ENCODE peak calls at places on chromosomes 6 and 20, in four cellular contexts. Z, Q, B and W are unnamed samples.

GRCh38 chr20:59141818-59142581 is 21.6 kb upstream of the ZNF831 start:
- DNase-seq in Z (no peak), Q (peak; percentile 72), B (no peak), W (no peak)

GRCh38 chr6:169086020-169086419 is 167.6 kb downstream of the THBS2 start:
- DNase-seq in Z (no peak), B (no peak), Q (no peak), W (no peak)

GRCh38 chr6:12931639-12932038 is 215.1 kb downstream of the PHACTR1 start:
- DNase-seq in Z (no peak), B (no peak), Q (no peak), W (no peak)

GRCh38 chr20:40897177-40897700 is 131.4 kb upstream of the TOP1 start:
- DNase-seq in Q (no peak), B (no peak), Z (no peak), W (no peak)

GRCh38 chr6:119187596-119187995 is 109.1 kb upstream of the FAM184A start:
- DNase-seq in B (no peak), Z (no peak), Q (peak; percentile 42), W (no peak)

GRCh38 chr6:112979830-112980229 is 632.7 kb downstream of the RFPL4B start:
- DNase-seq in Q (no peak), Z (no peak), B (no peak), W (no peak)

GRCh38 chr6:5556011-5556410 is 294.7 kb downstream of the FARS2 start:
- DNase-seq in Q (no peak), B (no peak), Z (no peak), W (no peak)

GRCh38 chr20:62703853-62704228 is 4.8 kb upstream of the NTSR1 start:
- DNase-seq in Z (no peak), B (no peak), Q (no peak), W (no peak)

GRCh38 chr6:88380083-88380482 is 213.9 kb upstream of the CNR1 start:
- DNase-seq in Z (peak; percentile 41), Q (no peak), B (peak; percentile 19), W (peak; percentile 45)

GRCh38 chr6:24910331-24910849 is 25.4 kb downstream of the RIPOR2 start:
- DNase-seq in B (no peak), Z (peak; percentile 22), Q (peak; percentile 45), W (peak; percentile 28)

GRCh38 chr20:6697228-6697972 is 70.1 kb upstream of the BMP2 start:
- DNase-seq in Q (no peak), Z (no peak), B (no peak), W (no peak)

GRCh38 chr6:136192917-136193316 is 57.2 kb downstream of the MTFR2 start:
- DNase-seq in Z (no peak), B (no peak), Q (no peak), W (no peak)

GRCh38 chr6:75727206-75727605 is 21.8 kb upstream of the MYO6 start:
- DNase-seq in Q (no peak), B (no peak), Z (no peak), W (no peak)

GRCh38 chr20:13141541-13141940 is 79.5 kb upstream of the ISM1 start:
- DNase-seq in Q (no peak), Z (no peak), B (no peak), W (no peak)

GRCh38 chr6:111210074-111210729 is 122.9 kb downstream of the SLC16A10 start:
- DNase-seq in Z (no peak), B (no peak), Q (peak; percentile 68), W (no peak)

GRCh38 chr20:1769491-1769890 is 111.9 kb upstream of the SIRPG start:
- DNase-seq in B (no peak), Z (no peak), Q (no peak), W (no peak)

GRCh38 chr20:22464312-22465003 is 119.9 kb downstream of the FOXA2 start:
- DNase-seq in Z (no peak), Q (no peak), B (no peak), W (no peak)

GRCh38 chr6:131999545-132000146 is 48.5 kb upstream of the CCN2 start:
- DNase-seq in Z (no peak), B (no peak), Q (no peak), W (no peak)

GRCh38 chr6:111527367-111527766 is 44.3 kb upstream of the REV3L start:
- DNase-seq in B (no peak), Z (no peak), Q (no peak), W (no peak)

GRCh38 chr6:1995521-1996110 is 249.8 kb downstream of the GMDS start:
- DNase-seq in Z (no peak), B (no peak), Q (no peak), W (no peak)

GRCh38 chr6:167031082-167031709 is 32.0 kb downstream of the CEP43 start:
- DNase-seq in B (no peak), Q (no peak), Z (no peak), W (no peak)

GRCh38 chr6:38413097-38413800 is 226.5 kb downstream of the BTBD9 start:
- DNase-seq in Z (peak; percentile 22), B (no peak), Q (no peak), W (no peak)

GRCh38 chr6:126826315-126826714 is 292.2 kb upstream of the RSPO3 start:
- DNase-seq in B (no peak), Q (no peak), Z (no peak), W (no peak)

GRCh38 chr6:125519367-125519766 is 217.6 kb upstream of the HDDC2 start:
- DNase-seq in B (no peak), Q (no peak), Z (no peak), W (no peak)

GRCh38 chr20:25077610-25078169 is 4.3 kb downstream of the VSX1 start:
- DNase-seq in Q (peak; percentile 57), Z (no peak), B (no peak), W (peak; percentile 66)

GRCh38 chr20:25076201-25076600 is 5.7 kb downstream of the VSX1 start:
- DNase-seq in Q (no peak), Z (no peak), B (no peak), W (no peak)

GRCh38 chr20:25079171-25079570 is 2.8 kb downstream of the VSX1 start:
- DNase-seq in Z (no peak), B (no peak), Q (no peak), W (no peak)

GRCh38 chr20:25078662-25079061 is 3.3 kb downstream of the VSX1 start:
- DNase-seq in B (no peak), Q (no peak), Z (no peak), W (no peak)

GRCh38 chr20:25076731-25077609 is 5.0 kb downstream of the VSX1 start:
- DNase-seq in Z (no peak), B (peak; percentile 68), Q (peak; percentile 27), W (no peak)
- H3K4me3 ChIP-seq in Z (peak overlapping the region; percentile 56), B (peak overlapping the region; percentile 2), Q (peak overlapping the region; percentile 27), W (peak overlapping the region; percentile 22)

GRCh38 chr6:44176935-44177509 is 18.4 kb downstream of the CAPN11 start:
- DNase-seq in B (no peak), Z (no peak), Q (no peak), W (no peak)
- H3K27ac ChIP-seq in B (peak overlapping the region; percentile 60), Z (peak overlapping the region; percentile 80), Q (no peak overlapping the region), W (no peak overlapping the region)

GRCh38 chr6:150418825-150419594 is 50.2 kb downstream of the IYD start:
- DNase-seq in Q (peak; percentile 69), B (no peak), Z (peak; percentile 71), W (peak; percentile 74)

GRCh38 chr6:150416120-150416519 is 47.3 kb downstream of the IYD start:
- DNase-seq in B (no peak), Q (no peak), Z (no peak), W (no peak)

GRCh38 chr6:150417247-150417646 is 48.4 kb downstream of the IYD start:
- DNase-seq in B (no peak), Z (no peak), Q (no peak), W (no peak)

GRCh38 chr6:150420428-150420827 is 51.6 kb downstream of the IYD start:
- DNase-seq in B (no peak), Q (no peak), Z (no peak), W (no peak)

DNA sequence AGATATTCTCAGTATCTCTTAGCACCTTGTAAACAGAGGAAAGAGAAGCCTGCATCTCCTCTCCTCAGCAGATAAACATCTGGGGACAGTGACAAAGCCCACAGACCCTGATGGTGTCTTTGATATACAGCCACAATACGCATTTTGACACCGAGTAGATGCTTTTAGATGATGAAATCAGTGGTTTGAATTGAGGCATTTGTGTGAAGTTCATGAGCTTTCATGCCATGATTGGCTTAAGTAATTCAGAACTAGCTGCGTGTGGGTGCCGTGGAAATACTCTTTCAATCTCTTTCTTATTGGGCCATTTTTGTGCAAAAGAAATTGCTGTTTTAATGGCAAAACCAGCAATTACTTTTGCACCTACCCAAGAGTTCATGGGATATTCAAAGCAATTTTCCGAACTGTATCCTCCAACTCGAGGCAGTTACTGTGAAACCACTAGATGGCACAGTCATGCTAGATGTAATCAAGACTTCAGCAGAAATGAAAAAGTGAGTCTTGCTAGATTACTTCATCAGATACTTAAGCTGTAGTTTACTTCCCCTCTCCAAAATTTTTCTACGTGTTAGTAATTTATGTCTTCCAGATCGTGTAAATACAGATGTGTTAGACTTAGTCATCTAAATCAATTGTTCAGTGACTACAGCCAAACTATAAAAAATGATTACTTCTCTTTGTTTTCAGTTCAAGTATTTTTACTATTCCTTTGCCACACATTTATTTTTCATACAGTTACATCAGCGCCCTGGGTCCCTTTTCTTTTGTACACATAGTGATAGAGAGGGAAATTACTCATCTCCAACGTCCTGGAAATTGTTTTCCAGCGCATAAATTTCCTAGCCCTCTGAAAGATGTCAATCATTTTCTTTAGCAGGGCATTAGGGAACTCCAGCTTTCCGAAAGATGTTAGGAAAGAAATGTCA is 49.4 kb downstream of the IYD start:
- DNase-seq in Z (no peak), Q (peak; percentile 73), B (no peak), W (no peak)
- H3K4me3 ChIP-seq in Z (peak overlapping the region; percentile 62), Q (no peak overlapping the region), B (peak overlapping the region; percentile 39), W (peak overlapping the region; percentile 27)

DNA sequence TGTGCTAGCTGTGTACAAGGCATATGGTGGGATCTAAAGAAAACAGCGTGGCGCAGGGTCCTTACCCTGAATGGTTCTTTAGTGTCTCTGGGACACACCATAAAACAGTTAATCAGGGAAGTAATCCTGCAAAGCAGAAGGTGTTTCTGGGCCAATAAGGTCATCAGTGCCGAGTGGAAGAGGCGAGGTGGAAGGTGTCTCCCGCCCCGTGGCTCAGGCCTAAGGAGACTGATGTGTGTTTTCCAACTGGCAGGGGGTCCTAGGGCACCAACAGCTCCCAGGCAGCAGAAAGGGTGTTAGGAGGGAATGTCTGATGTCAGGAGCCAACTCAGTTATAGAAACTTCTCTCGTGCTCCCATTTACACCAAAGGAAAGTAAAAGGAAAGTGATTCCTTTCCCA is 91.8 kb downstream of the TCP11 start:
- DNase-seq in Q (no peak), B (no peak), Z (no peak), W (no peak)
- H3K27ac ChIP-seq in Q (no peak overlapping the region), B (peak overlapping the region; percentile 92), Z (peak overlapping the region; percentile 92), W (no peak overlapping the region)

DNA sequence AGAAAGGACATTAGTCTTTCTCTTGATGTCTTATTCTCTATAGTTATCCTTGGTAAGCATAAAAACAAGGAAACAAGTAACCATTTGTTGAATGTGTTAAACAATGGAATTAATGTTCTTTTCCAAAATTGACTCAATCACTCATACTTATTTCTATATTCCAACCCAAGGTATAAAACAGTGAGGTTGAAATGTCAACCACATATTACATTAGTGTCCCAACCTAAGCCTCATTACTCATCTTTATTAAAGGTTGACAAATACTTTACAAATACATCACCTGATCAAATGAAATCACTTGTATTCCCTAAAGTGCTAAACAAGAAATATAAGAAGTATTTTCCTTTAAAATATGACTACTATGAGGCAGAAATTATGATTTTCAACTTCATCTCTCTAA is 100.5 kb downstream of the ASCC3 start:
- DNase-seq in B (no peak), Z (no peak), Q (no peak), W (no peak)
- H3K4me3 ChIP-seq in B (no peak overlapping the region), Z (no peak overlapping the region), Q (no peak overlapping the region), W (no peak overlapping the region)